ENCODE peak calls at places on chromosome 4, in eight cellular contexts. K is sigmoid colon, Y is suprapubic skin, H is GM12878, R is breast epithelium, U is stomach, M is SK-N-SH, C is GM23338. X is an unnamed sample.

GRCh38 chr4:123449780-123450179 is 53.2 kb downstream of the SPRY1 start:
- DNase-seq in K (no peak), Y (no peak), H (peak; percentile 51), R (no peak), U (no peak), M (no peak), C (no peak), X (no peak)

GRCh38 chr4:105306158-105306781 is 159.6 kb downstream of the TET2 start:
- DNase-seq in K (no peak), Y (no peak), H (peak; percentile 91), R (no peak), U (no peak), M (no peak), C (no peak), X (no peak)

GRCh38 chr4:186934841-186935443 is 211.3 kb upstream of the FAT1 start:
- DNase-seq in K (no peak), Y (no peak), H (no peak), R (no peak), U (no peak), M (no peak), C (no peak), X (no peak)

GRCh38 chr4:119243868-119244267 is 31.4 kb downstream of the USP53 start:
- DNase-seq in K (no peak), Y (no peak), H (no peak), R (no peak), U (no peak), M (no peak), C (no peak), X (no peak)

GRCh38 chr4:48133668-48134444 is at the start of gene TXK:
- DNase-seq in K (no peak), Y (no peak), H (no peak), R (no peak), U (no peak), M (no peak), C (no peak), X (no peak)

GRCh38 chr4:41620594-41621256 is 82.8 kb downstream of the LIMCH1 start:
- DNase-seq in K (no peak), Y (no peak), H (no peak), R (no peak), U (no peak), M (peak; percentile 45), C (peak; percentile 44), X (no peak)

GRCh38 chr4:16692493-16692892 is 206.0 kb downstream of the LDB2 start:
- DNase-seq in K (no peak), Y (no peak), H (no peak), R (no peak), U (no peak), M (no peak), C (no peak), X (no peak)

GRCh38 chr4:181807771-181808170 is 435.4 kb upstream of the TENM3 start:
- DNase-seq in K (no peak), Y (no peak), H (no peak), R (no peak), U (no peak), M (no peak), C (no peak), X (no peak)

DNA sequence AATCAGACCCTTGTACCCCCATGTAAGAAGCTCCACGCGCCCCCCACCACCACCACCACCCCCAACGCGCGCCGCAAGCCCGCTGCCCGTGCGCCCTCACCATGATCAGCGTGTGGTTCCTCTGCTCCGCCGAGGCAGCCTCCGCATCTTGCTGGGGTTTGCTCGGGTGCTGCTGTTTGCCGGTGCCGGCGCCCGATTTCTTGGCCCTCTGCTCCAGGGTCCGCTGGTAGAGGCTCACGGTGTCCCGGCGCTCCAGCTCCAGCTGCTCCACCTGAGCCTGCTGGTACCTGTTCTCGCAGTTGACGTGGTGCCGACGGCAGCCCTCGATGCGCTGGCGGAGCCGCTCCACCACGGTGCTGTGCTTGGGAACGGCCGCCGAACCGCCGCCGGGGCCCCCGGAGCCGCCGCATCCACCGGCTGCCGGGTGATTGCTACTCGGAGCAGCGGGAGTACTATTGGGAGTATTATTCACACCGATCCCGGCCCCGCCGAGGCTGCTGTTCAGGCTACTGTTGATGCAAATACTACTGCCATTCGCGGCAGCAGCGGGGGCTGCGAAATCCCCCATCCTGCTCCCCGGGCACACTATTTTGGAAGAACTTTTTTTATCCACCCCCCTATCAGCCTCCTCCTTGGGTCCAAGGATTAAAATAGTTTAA is 1.1 kb downstream of the MAML3 start:
- DNase-seq in K (peak; percentile 86), Y (peak; percentile 78), H (no peak), R (peak; percentile 57), U (peak; percentile 67), M (peak; percentile 52), C (peak; percentile 60), X (peak; percentile 53)
- TF ChIP-seq POLR2AphosphoS5 in K (peak; percentile 21), Y (no peak), H (no peak), R (no peak), U (peak; percentile 25), M (no peak), C (no peak), X (no peak)

GRCh38 chr4:120555058-120555457 is 367.5 kb downstream of the PRDM5 start:
- DNase-seq in K (no peak), Y (no peak), H (no peak), R (no peak), U (no peak), M (no peak), C (no peak), X (no peak)
- H3K27ac ChIP-seq in K (no peak overlapping the region), Y (no peak overlapping the region), H (no peak overlapping the region), R (no peak overlapping the region), U (no peak overlapping the region), M (no peak overlapping the region), C (no peak overlapping the region), X (no peak overlapping the region)

DNA sequence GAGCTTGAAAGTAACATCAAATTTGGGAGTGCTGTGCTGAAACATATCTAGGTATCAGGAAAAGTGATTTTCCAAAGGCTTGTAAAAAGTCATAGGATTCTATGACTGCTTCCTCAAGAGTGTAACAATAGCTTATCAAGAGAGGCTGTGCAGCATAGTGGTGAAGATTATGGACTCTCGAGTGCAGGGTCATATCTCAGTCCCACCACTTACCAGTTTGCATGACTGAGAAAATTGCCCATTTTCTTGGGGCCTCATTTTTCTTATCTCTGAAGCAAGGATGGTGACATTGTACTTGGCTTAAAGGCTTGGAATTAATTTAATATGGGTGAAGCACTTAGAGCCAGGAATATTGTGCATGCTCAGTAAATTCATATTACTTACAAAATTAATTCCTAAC is 57.2 kb downstream of the AFF1 start:
- DNase-seq in K (no peak), Y (no peak), H (no peak), R (no peak), U (no peak), M (no peak), C (no peak), X (no peak)
- TF ChIP-seq POLR2AphosphoS5 in K (no peak), Y (no peak), H (no peak), R (no peak), U (no peak), M (no peak), C (no peak), X (no peak)

GRCh38 chr4:143347495-143347894 is 10.8 kb downstream of the GAB1 start:
- DNase-seq in K (no peak), Y (no peak), H (no peak), R (no peak), U (no peak), M (no peak), C (no peak), X (no peak)

GRCh38 chr4:143348233-143349077 is 11.8 kb downstream of the GAB1 start:
- DNase-seq in K (no peak), Y (no peak), H (no peak), R (no peak), U (no peak), M (no peak), C (no peak), X (no peak)

GRCh38 chr4:143344774-143345173 is 8.1 kb downstream of the GAB1 start:
- DNase-seq in K (no peak), Y (no peak), H (no peak), R (no peak), U (no peak), M (no peak), C (no peak), X (no peak)

GRCh38 chr4:143344011-143344410 is 7.3 kb downstream of the GAB1 start:
- DNase-seq in K (no peak), Y (no peak), H (no peak), R (peak; percentile 44), U (no peak), M (no peak), C (peak; percentile 27), X (no peak)

DNA sequence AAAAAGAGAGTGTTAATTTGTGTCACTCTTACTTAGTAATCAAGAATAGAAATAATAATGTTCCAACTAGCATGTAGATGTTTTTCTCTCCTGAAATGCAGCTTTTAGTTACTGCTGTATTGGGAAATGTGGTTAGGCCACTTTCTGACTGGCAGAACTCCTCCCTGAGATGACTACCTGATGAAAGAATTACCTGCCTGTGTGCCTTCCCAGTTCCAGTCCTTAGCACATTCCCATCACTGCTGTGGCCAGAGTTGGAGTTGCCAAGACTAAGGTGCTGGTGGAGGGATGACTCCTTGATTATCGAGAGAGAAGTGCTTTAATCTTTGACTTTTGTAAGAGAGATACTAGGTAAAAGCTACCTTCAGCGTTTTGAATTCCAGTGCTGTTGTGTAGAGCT is 9.5 kb downstream of the GAB1 start:
- DNase-seq in K (no peak), Y (no peak), H (no peak), R (peak; percentile 80), U (no peak), M (no peak), C (peak; percentile 55), X (peak; percentile 42)
- H3K27ac ChIP-seq in K (peak overlapping the region; percentile 71), Y (peak overlapping the region; percentile 56), H (no peak overlapping the region), R (no peak overlapping the region), U (peak overlapping the region; percentile 74), M (no peak overlapping the region), C (no peak overlapping the region), X (no peak overlapping the region)

DNA sequence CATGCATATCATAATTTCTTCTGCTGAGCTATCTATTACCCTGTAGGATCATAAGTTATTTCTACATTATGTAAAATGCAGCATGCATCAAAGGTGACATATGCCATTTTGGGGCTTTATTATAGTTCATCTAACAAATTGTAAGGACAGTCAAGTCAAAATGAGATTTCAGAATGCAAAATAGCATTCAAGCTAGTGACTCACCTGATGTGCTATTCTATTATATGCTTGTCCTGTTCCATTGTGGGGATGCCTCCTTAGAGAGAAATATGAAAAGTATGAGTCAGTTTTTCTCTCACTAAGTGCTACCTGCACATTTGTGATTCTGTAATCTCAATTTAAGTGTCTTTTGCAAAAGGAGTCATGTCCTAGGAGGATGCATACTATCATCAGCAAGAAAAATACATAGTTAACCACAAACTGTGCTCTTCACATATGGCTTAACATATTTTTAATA is 647.0 kb upstream of the PCDH10 start:
- DNase-seq in K (no peak), Y (no peak), H (no peak), R (no peak), U (no peak), M (no peak), C (no peak), X (no peak)
- TF ChIP-seq POLR2AphosphoS5 in K (no peak), Y (no peak), H (no peak), R (no peak), U (no peak), M (no peak), C (no peak), X (no peak)

DNA sequence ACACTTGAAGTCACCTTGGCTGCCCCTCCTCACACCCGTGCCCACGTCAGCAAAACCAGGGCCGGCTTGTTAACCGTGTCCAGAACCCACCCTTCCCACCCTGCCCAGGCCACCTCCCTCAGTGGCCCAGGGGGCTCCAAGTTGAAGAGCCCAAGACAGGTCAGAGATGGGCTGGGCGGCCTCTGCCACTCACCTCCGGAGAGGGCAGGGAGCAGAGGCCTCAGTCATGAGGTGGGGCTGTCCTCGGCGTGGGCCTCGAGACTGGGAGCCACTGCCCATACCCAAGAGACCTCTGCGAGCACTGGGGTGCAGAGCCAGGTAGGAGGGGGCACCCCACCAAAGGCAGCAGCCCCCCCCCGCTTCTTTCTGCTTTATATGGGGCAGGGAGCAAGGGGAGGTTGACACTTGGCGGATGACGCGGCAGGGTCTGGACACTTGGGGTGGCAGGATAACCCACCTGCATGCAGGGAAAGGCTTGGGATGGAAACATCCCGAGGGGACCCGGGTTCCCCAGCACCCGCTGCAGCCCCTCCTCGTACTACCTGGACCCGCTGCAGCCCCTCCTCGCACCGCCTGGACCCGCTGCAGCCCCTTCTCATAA is 38.0 kb upstream of the SPON2 start:
- DNase-seq in K (peak; percentile 72), Y (peak; percentile 61), H (no peak), R (no peak), U (no peak), M (no peak), C (no peak), X (no peak)
- H3K27ac ChIP-seq in K (peak overlapping the region; percentile 79), Y (no peak overlapping the region), H (no peak overlapping the region), R (no peak overlapping the region), U (peak overlapping the region; percentile 70), M (no peak overlapping the region), C (no peak overlapping the region), X (peak overlapping the region; percentile 74)

X was measured in prostate gland.